ENCODE peak calls at places on chromosomes 3 and 15, in five cellular contexts. X is neural crest cell, G is GM06990, D is AG10803, I is fibroblast of lung. A is an unnamed sample.

GRCh38 chr15:32646304-32646703 is 4.8 kb downstream of the SCG5 start:
- DNase-seq in X (no peak), G (no peak), D (no peak), I (no peak), A (no peak)

GRCh38 chr15:62665449-62665848 is 377.1 kb upstream of the TPM1 start:
- DNase-seq in X (no peak), G (no peak), D (peak; percentile 36), I (peak; percentile 52), A (no peak)

GRCh38 chr3:143339451-143339850 is 219.9 kb downstream of the CHST2 start:
- DNase-seq in X (no peak), G (no peak), D (no peak), I (no peak), A (no peak)

GRCh38 chr3:64361962-64362735 is 136.9 kb upstream of the PRICKLE2 start:
- DNase-seq in X (no peak), G (no peak), D (peak; percentile 46), I (peak; percentile 48), A (no peak)

GRCh38 chr3:139322346-139322745 is 21.5 kb upstream of the MRPS22 start:
- DNase-seq in X (no peak), G (no peak), D (no peak), I (no peak), A (no peak)

GRCh38 chr15:40928351-40928974 is 677 bp upstream of the DLL4 start:
- DNase-seq in X (no peak), G (no peak), D (no peak), I (no peak), A (no peak)

GRCh38 chr15:35306361-35306981 is 221.4 kb upstream of the NANOGP8 start:
- DNase-seq in X (peak; percentile 8), G (no peak), D (peak; percentile 62), I (peak; percentile 91), A (no peak)

GRCh38 chr3:160928183-160928718 is 172.2 kb downstream of the PPM1L start:
- DNase-seq in X (no peak), G (no peak), D (no peak), I (no peak), A (no peak)

GRCh38 chr15:40985541-40986330 is 32.5 kb downstream of the CHAC1 start:
- DNase-seq in X (no peak), G (no peak), D (peak; percentile 59), I (peak; percentile 60), A (no peak)

GRCh38 chr3:179020112-179020511 is 51.5 kb downstream of the ZMAT3 start:
- DNase-seq in X (no peak), G (no peak), D (no peak), I (no peak), A (no peak)

GRCh38 chr15:35755237-35755802 is 209.4 kb upstream of the DPH6 start:
- DNase-seq in X (no peak), G (no peak), D (peak; percentile 8), I (peak; percentile 43), A (no peak)

GRCh38 chr3:6605245-6605644 is 255.7 kb upstream of the GRM7 start:
- DNase-seq in X (no peak), G (no peak), D (no peak), I (peak; percentile 43), A (no peak)

GRCh38 chr3:177381070-177381469 is 183.8 kb upstream of the TBL1XR1 start:
- DNase-seq in X (no peak), G (no peak), D (no peak), I (no peak), A (no peak)

GRCh38 chr15:29125382-29126207 is 144.0 kb downstream of the NSMCE3 start:
- DNase-seq in X (no peak), G (no peak), D (no peak), I (no peak), A (no peak)

GRCh38 chr3:69086133-69086722 is 1.5 kb downstream of the ARL6IP5 start:
- DNase-seq in X (no peak), G (no peak), D (peak; percentile 88), I (peak; percentile 95), A (no peak)

GRCh38 chr3:51929420-51930003 is 12.2 kb downstream of the RRP9 start:
- DNase-seq in X (no peak), G (no peak), D (no peak), I (no peak), A (peak; percentile 8)

DNA sequence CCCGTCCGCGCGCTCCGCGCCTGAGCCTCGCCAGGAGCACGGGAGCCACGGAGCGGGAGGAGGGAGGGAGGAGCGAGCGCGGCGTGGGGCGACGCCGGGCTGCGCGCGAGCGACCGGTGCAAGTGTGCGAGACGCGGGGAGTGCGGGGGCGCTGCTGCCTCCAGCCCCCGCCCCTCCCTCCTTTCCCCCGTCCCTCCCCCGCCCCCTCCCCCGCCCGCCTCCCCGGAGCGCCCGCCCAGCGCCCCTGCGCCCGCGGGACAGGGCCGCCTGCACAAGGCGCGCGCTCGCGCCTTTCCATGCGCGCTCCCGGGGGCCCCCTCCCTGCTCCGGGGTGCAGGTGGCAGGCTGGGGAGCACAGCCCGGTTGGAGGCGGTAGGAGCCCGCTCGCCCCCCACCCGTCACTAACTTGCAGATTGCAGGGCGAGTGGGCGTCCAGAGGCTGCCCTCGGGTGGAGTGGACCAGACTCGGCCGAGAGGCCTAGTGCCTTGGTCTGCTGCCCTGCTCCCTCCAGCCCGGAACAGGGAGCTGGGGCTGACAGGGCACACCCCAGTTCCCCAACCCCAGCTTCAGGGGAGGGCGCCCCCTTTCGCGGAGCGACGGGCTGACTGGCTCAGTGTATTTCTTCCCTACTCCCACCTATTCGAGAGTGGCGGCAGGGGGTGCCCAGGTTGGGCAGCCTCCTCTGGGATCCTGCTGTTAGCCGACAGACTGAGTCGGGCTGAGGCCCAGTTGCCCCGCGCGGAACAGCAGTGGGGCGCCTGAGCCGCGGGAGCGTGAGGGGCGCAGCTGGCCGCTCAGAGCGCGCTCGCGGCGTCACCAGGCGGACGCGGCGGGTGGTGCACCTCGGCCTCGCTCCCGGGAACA is at the start of gene WNT7A:
- DNase-seq in X (peak; percentile 70), G (peak; percentile 37), D (no peak), I (no peak), A (peak; percentile 49)
- TF ChIP-seq CTCF in X (peak; percentile 91), G (no peak), D (no peak), I (no peak), A (peak; percentile 5)

GRCh38 chr3:120198305-120198878 is 86.6 kb downstream of the GPR156 start:
- DNase-seq in X (no peak), G (no peak), D (peak; percentile 34), I (peak; percentile 51), A (no peak)
- TF ChIP-seq CTCF in X (no peak), G (peak; percentile 22), D (peak; percentile 40), I (peak; percentile 38), A (peak; percentile 14)

GRCh38 chr3:108093021-108093420 is 2.2 kb upstream of the CD47 start:
- DNase-seq in X (no peak), G (no peak), D (no peak), I (no peak), A (no peak)

GRCh38 chr3:108093616-108094015 is 2.8 kb upstream of the CD47 start:
- DNase-seq in X (no peak), G (no peak), D (no peak), I (no peak), A (no peak)

GRCh38 chr3:108090701-108091497 is at the start of gene CD47:
- DNase-seq in X (peak; percentile 93), G (peak; percentile 97), D (peak; percentile 86), I (peak; percentile 88), A (peak; percentile 98)

GRCh38 chr3:108091498-108092259 is 848 bp upstream of the CD47 start:
- DNase-seq in X (no peak), G (no peak), D (no peak), I (peak; percentile 35), A (no peak)

GRCh38 chr3:108092556-108092955 is 1.7 kb upstream of the CD47 start:
- DNase-seq in X (no peak), G (no peak), D (no peak), I (no peak), A (no peak)
- TF ChIP-seq CTCF in X (no peak), G (no peak), D (no peak), I (no peak), A (no peak)

DNA sequence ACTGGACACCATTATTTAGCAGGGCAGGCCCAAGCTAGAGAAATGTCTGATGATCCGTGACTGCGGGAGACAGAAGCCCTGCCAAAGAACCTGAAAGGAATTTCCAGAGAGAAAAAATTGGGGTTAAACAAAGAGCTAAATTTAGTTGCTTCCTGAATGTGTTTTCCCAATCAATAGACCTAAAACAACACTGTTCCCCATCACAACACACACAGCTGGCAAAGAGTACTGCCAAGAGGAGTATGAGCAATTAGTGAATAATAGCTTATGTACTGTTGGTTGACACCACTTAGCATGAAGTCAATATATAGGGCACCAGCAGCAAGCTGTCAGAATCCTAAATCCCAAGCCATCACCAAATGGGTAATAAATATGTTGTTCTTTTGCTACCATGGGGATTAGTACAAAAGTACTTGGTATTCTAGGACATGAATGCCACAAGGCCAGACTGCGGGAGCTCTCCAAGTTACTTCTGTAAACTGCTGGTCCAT is 35.7 kb downstream of the CLK3 start:
- DNase-seq in X (no peak), G (no peak), D (peak; percentile 67), I (peak; percentile 65), A (no peak)
- TF ChIP-seq CTCF in X (no peak), G (no peak), D (no peak), I (no peak), A (no peak)

GRCh38 chr3:115931581-115931980 is 308.3 kb downstream of the GAP43 start:
- DNase-seq in X (no peak), G (no peak), D (no peak), I (peak; percentile 11), A (no peak)

GRCh38 chr3:115932807-115933206 is 309.5 kb downstream of the GAP43 start:
- DNase-seq in X (no peak), G (peak; percentile 22), D (no peak), I (no peak), A (no peak)

GRCh38 chr3:115927210-115927609 is 303.9 kb downstream of the GAP43 start:
- DNase-seq in X (no peak), G (no peak), D (no peak), I (peak; percentile 7), A (no peak)

GRCh38 chr3:115930168-115930567 is 306.9 kb downstream of the GAP43 start:
- DNase-seq in X (no peak), G (no peak), D (no peak), I (no peak), A (no peak)

GRCh38 chr3:115930922-115931321 is 307.6 kb downstream of the GAP43 start:
- DNase-seq in X (no peak), G (peak; percentile 27), D (no peak), I (no peak), A (peak; percentile 9)
- TF ChIP-seq CTCF in X (no peak), G (no peak), D (no peak), I (no peak), A (no peak)

DNA sequence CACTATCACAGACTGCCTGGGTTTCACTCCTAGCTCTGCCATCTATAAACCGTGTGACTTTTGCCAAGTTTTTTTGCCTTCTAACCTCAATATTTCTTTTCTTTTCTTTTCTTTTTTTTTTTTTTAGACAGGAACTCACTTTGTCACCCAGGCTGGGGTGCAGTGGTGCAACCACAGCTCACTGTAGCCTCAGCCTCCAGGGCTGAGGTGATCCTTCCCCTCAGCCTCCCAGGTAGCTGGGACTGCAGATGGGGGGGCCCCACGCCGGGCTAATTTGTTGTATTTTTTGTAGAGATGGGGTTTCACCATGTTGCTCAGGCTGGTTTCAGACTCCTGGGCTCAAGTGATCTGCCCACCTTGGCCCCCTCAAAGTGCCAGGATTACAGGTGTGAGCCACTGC is 3.2 kb upstream of the ADAM10 start:
- DNase-seq in X (no peak), G (no peak), D (no peak), I (no peak), A (no peak)
- TF ChIP-seq CTCF in X (no peak), G (no peak), D (no peak), I (no peak), A (no peak)